ENCODE peak calls at places on chromosomes 3 and 15, in eight cellular contexts. V, W, Z, A, L, S, Y and D are unnamed samples.
A peak's percentile ranks its signal among the peaks of the same experiment; 100 is the strongest.

GRCh38 chr3:114506622-114507300 is 212.9 kb downstream of the TIGIT start:
- DNase-seq in A (no peak), V (no peak), Y (no peak), W (no peak), S (no peak), Z (no peak), L (peak; percentile 73), D (no peak)

GRCh38 chr3:159620873-159621272 is 367.8 kb upstream of the IL12A start:
- DNase-seq in Y (peak; percentile 68), S (no peak), A (no peak), V (peak; percentile 38), L (peak; percentile 88), Z (no peak), W (no peak), D (no peak)

GRCh38 chr15:100725121-100726069 is 123.0 kb downstream of the ASB7 start:
- DNase-seq in Z (no peak), L (peak; percentile 93), Y (no peak), A (no peak), V (no peak), S (peak; percentile 11), W (no peak), D (no peak)

GRCh38 chr15:48473667-48474066 is 142.4 kb downstream of the DUT start:
- DNase-seq in A (no peak), S (no peak), L (no peak), Z (no peak), W (no peak), V (no peak), Y (no peak), D (no peak)

GRCh38 chr15:77859491-77860060 is 217.9 kb downstream of the TBC1D2B start:
- DNase-seq in L (no peak), W (no peak), S (no peak), Z (peak; percentile 38), V (no peak), A (no peak), Y (no peak), D (no peak)

GRCh38 chr15:79311901-79312553 is 1.1 kb downstream of the TMED3 start:
- DNase-seq in A (no peak), Z (no peak), W (no peak), V (no peak), S (no peak), Y (no peak), L (no peak), D (no peak)

GRCh38 chr3:186248850-186249249 is 113.2 kb downstream of the DGKG start:
- DNase-seq in V (no peak), Y (no peak), Z (no peak), A (no peak), W (no peak), L (no peak), S (no peak), D (no peak)

GRCh38 chr15:53530762-53531161 is 228.7 kb downstream of the WDR72 start:
- DNase-seq in S (no peak), V (no peak), A (no peak), Y (no peak), W (no peak), L (no peak), Z (no peak), D (no peak)

GRCh38 chr3:130905551-130905950 is 11.7 kb downstream of the ATP2C1 start:
- DNase-seq in A (no peak), W (no peak), V (no peak), L (peak; percentile 52), Z (no peak), Y (peak; percentile 7), S (no peak), D (no peak)

GRCh38 chr3:138210528-138210927 is 23.4 kb downstream of the ARMC8 start:
- DNase-seq in W (no peak), Z (no peak), S (no peak), L (no peak), A (no peak), Y (no peak), V (no peak), D (no peak)

GRCh38 chr15:45314960-45315359 is 62.9 kb downstream of the SLC28A2 start:
- DNase-seq in V (no peak), A (no peak), L (peak; percentile 11), Y (no peak), W (no peak), Z (no peak), S (peak; percentile 23), D (no peak)

GRCh38 chr3:35184775-35185174 is 454.6 kb upstream of the ARPP21 start:
- DNase-seq in W (no peak), Z (no peak), Y (no peak), A (no peak), S (no peak), L (no peak), V (no peak), D (no peak)

GRCh38 chr3:139302084-139302800 is 41.6 kb upstream of the MRPS22 start:
- DNase-seq in Y (no peak), V (peak; percentile 86), W (no peak), L (peak; percentile 99), A (no peak), Z (no peak), S (peak; percentile 39), D (peak; percentile 39)

GRCh38 chr3:110569073-110569472 is 502.5 kb upstream of the NECTIN3 start:
- DNase-seq in V (no peak), L (no peak), A (no peak), Y (no peak), W (no peak), Z (no peak), S (no peak), D (no peak)

GRCh38 chr3:9890249-9891071 is at the start of gene JAGN1:
- DNase-seq in W (peak; percentile 86), L (peak; percentile 83), V (peak; percentile 58), S (peak; percentile 91), A (peak; percentile 92), Y (peak; percentile 92), Z (peak; percentile 95), D (peak; percentile 93)
- TF ChIP-seq POLR2A in W (peak; percentile 86), L (peak; percentile 85), V (peak; percentile 81), S (peak; percentile 88), A (peak; percentile 69), Y (peak; percentile 95), Z (peak; percentile 95), D (peak; percentile 71)

GRCh38 chr3:36957862-36958686 is 13.2 kb upstream of the TRANK1 start:
- DNase-seq in V (no peak), A (no peak), S (no peak), Z (no peak), L (peak; percentile 93), W (no peak), Y (peak; percentile 19), D (no peak)
- TF ChIP-seq POLR2A in V (no peak), A (no peak), S (no peak), Z (no peak), L (no peak), W (no peak), Y (no peak), D (no peak)

GRCh38 chr15:97648728-97649127 is 311.8 kb upstream of the ARRDC4 start:
- DNase-seq in S (no peak), A (no peak), W (no peak), Y (no peak), L (no peak), V (no peak), Z (no peak), D (no peak)
- TF ChIP-seq POLR2A in S (no peak), A (no peak), W (no peak), Y (no peak), L (no peak), V (no peak), Z (no peak), D (no peak)

DNA sequence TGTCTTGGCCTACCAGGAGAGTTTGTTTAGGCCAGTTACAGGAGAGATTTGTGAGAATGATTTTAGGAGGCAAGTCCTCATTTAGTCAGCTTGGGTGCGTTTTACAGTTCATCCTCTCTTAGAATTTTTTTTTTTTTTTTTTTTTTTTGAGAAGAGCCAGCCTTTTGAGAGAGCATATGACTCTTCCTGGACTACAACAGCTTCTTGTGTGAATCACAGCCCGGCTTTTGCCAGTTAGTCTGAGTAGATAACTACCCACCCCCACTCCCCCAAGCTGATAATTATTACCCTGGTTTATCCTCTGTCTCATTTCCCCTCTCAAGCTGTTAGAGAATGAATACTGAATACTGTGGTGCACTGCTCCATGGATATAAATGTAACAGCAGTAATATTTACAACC is 7.8 kb downstream of the CHD2 start:
- DNase-seq in Y (peak; percentile 86), V (no peak), W (no peak), A (no peak), S (no peak), L (peak; percentile 90), Z (peak; percentile 87), D (peak; percentile 83)
- TF ChIP-seq POLR2A in Y (no peak), V (no peak), W (no peak), A (no peak), S (no peak), L (peak; percentile 46), Z (no peak), D (peak; percentile 7)

DNA sequence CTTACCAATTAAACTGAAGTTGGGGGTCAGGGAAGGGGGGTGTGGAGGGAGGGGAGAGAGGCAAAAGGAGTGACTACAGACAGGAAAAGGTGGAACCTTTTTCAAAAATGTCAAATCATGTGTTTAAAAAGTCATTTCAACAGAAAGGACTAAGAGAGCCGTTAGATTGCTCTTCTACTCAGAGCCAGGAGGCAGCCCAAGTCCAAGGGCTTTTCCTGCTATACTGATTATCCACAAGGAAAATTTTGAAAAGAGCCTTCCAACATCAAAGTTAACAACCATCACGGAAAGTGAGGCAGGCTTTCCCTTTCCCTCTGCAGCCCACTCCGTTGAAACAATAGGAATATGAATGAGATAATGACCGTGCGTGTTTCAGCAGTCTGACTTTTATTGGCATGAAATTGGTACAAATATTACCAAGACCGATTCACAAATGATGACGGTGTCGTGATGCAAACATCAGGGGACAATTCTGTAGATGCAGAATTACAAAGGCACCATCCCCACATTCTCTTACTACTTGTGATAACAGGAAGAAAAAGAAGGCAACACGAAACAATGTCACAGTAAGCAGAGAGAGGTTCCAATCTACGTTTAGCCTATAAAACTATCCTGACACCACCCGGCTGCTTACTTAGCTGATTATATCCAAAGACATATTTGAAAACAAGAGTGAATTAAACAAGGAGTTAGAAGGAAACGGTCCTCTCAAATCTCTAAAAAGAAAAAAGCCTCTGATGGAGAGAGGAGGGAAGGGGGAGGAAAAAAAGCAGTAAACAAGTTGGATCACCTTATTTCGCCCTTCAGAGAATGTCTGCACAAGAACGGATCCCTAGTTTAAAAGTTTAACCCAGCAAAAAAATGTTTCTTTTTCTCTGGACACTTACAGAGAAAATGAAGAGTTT is 453.7 kb downstream of the FOXP1 start:
- DNase-seq in V (no peak), S (no peak), W (no peak), Y (peak; percentile 87), A (no peak), Z (no peak), L (peak; percentile 60), D (no peak)
- TF ChIP-seq POLR2A in V (no peak), S (no peak), W (no peak), Y (no peak), A (no peak), Z (peak; percentile 19), L (peak; percentile 54), D (no peak)

DNA sequence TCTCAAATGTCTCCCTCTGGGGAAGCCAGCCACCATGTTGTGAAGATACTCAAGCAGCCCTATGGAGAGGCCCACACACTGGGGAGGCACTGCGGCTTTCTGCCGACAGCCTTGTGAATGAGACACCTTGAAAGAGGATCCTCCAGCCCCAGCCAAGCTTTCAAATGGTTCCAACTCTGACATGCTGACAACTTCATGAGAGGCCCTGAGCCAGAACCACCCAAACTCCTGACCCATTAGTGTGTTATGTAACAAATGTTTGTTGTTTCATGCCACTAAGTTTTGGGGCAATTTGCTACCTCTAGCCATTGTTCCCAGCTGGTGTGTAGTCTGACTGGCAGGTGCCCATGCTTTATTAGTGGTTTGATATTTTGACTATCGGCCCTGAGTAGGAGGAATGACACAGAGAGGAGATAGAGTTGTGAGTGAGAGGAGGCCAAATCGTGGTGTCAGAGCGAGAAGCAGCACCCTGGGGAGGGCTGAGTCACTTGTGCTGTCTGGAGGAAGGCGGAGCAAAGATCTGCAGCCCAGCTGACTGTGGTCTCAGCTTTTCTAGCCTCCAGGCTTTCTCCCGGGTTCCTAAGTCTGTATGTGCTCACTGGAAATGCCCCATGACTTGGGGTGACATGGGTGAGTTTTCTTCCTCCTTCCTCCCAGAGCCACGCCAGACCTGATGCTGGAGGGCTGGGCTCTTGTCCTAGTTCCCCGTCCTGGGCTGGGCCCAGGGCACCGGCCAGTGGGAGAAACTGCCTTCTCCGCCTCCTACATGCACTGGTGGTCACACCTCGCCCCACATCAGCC is 56.8 kb upstream of the BLM start:
- DNase-seq in L (peak; percentile 91), V (peak; percentile 89), Z (peak; percentile 89), A (peak; percentile 43), W (peak; percentile 52), S (peak; percentile 75), Y (no peak), D (peak; percentile 73)
- TF ChIP-seq POLR2A in L (no peak), V (no peak), Z (no peak), A (no peak), W (peak; percentile 87), S (peak; percentile 30), Y (no peak), D (no peak)